ENCODE peak calls at places on chromosomes 13 and 19, in five cellular contexts. Y is body of pancreas, W is fibroblast of mammary gland, M is endothelial cell, V is Calu3. N is an unnamed sample.

GRCh38 chr13:80040977-80041310 is 300.0 kb downstream of the SPRY2 start:
- DNase-seq in Y (no peak), W (no peak), M (no peak), V (no peak), N (no peak)

GRCh38 chr13:65339236-65339635 is 1890.9 kb downstream of the PCDH9 start:
- DNase-seq in Y (no peak), W (no peak), M (no peak), V (no peak), N (no peak)

GRCh38 chr19:49761625-49762311 is 1.3 kb downstream of the TSKS start:
- DNase-seq in Y (peak), W (peak), M (peak), V (no peak), N (no peak)

GRCh38 chr13:33015275-33015674 is 948 bp upstream of the KL start:
- DNase-seq in Y (no peak), W (no peak), M (peak), V (no peak), N (no peak)

GRCh38 chr19:29771708-29772415 is 39.9 kb upstream of the CCNE1 start:
- DNase-seq in Y (peak), W (peak), M (peak), V (peak), N (no peak)

GRCh38 chr19:17513801-17514200 is 2.4 kb downstream of the PGLS start:
- DNase-seq in Y (no peak), W (no peak), M (no peak), V (no peak), N (no peak)

GRCh38 chr13:56352356-56352755 is 788.4 kb upstream of the PRR20A start:
- DNase-seq in Y (no peak), W (no peak), M (no peak), V (no peak), N (no peak)

GRCh38 chr13:88895261-88895941 is 1224.2 kb downstream of the SLITRK5 start:
- DNase-seq in Y (no peak), W (no peak), M (no peak), V (no peak), N (no peak)

GRCh38 chr19:47266401-47266885 is 8.2 kb upstream of the INAFM1 start:
- DNase-seq in Y (no peak), W (no peak), M (no peak), V (no peak), N (no peak)

GRCh38 chr13:77002590-77003190 is 10.8 kb downstream of the CLN5 start:
- DNase-seq in Y (peak), W (peak), M (no peak), V (no peak), N (no peak)

GRCh38 chr13:33487575-33488243 is 202.2 kb upstream of the STARD13 start:
- DNase-seq in Y (peak), W (peak), M (no peak), V (peak), N (no peak)

GRCh38 chr19:47704656-47705055 is 8.6 kb upstream of the EHD2 start:
- DNase-seq in Y (no peak), W (no peak), M (no peak), V (no peak), N (no peak)

GRCh38 chr13:99634672-99635071 is 133.4 kb downstream of the TM9SF2 start:
- DNase-seq in Y (no peak), W (no peak), M (no peak), V (no peak), N (no peak)

GRCh38 chr13:29435125-29435911 is 160.2 kb downstream of the SLC7A1 start:
- DNase-seq in Y (peak), W (peak), M (no peak), V (no peak), N (no peak)

GRCh38 chr13:44323754-44324153 is 49.9 kb upstream of the SERP2 start:
- DNase-seq in Y (no peak), W (no peak), M (no peak), V (no peak), N (no peak)

GRCh38 chr13:79525458-79525857 is 44.5 kb downstream of the NDFIP2 start:
- DNase-seq in Y (no peak), W (peak), M (no peak), V (no peak), N (no peak)

GRCh38 chr13:20689291-20689690 is 14.2 kb upstream of the IL17D start:
- DNase-seq in Y (no peak), W (no peak), M (no peak), V (no peak), N (no peak)

GRCh38 chr19:3061214-3062161 is 807 bp downstream of the TLE5 start:
- DNase-seq in Y (peak), W (no peak), M (no peak), V (peak), N (no peak)
- TF ChIP-seq CTCF in Y (no peak), W (peak), M (no peak), V (no peak), N (peak)

DNA sequence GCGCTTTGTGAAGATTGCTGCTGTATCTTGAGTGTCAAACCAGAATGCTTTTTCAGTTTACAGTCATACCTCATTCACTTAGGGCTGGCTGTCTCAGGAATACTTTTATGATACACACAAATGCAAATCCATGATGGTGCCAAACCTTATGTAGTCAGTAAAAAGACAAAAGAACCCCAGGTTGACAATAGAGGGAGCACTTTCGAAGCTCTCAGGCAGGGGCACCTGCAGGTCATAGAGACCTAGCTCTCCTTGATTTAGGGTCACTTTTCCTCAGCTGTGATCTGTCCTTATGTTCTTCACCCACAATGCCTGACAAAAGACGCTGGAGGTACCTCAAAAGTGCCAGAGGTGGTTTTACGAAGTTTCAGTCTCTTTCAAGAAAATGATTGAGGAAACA is 172.2 kb downstream of the DNAJC15 start:
- DNase-seq in Y (no peak), W (no peak), M (no peak), V (no peak), N (no peak)
- TF ChIP-seq CTCF in Y (no peak), W (peak), M (no peak), V (no peak), N (no peak)

DNA sequence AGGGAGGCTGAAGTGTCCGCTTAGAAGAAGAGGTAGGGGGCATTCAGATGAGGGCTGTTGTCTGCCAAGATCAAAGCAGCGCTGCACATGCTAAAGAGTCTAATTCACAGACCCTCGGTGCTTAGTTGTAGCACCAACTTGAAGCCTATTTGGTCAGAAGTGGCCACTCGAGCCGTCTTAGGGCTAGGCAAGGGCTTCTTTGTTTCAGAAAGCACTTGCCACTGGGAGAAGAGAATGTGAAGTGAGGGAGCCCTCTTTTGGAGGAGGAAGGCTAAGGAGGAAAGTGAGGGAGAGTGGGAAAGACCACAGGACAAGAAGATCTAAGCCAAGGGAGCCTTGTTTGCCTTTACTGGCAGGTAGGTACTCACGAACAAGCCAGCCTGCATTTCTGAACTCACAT is 313.4 kb upstream of the TMTC4 start:
- DNase-seq in Y (no peak), W (peak), M (peak), V (no peak), N (no peak)
- TF ChIP-seq CTCF in Y (peak), W (peak), M (no peak), V (no peak), N (peak)

GRCh38 chr19:973726-974563 is 10.2 kb upstream of the WDR18 start:
- DNase-seq in Y (no peak), W (no peak), M (no peak), V (no peak), N (no peak)

GRCh38 chr19:972281-972680 is 11.9 kb upstream of the WDR18 start:
- DNase-seq in Y (no peak), W (no peak), M (no peak), V (no peak), N (no peak)

GRCh38 chr19:971795-972194 is 12.3 kb upstream of the WDR18 start:
- DNase-seq in Y (no peak), W (no peak), M (no peak), V (no peak), N (no peak)

GRCh38 chr19:974564-975257 is 9.4 kb upstream of the WDR18 start:
- DNase-seq in Y (no peak), W (no peak), M (no peak), V (no peak), N (peak)

DNA sequence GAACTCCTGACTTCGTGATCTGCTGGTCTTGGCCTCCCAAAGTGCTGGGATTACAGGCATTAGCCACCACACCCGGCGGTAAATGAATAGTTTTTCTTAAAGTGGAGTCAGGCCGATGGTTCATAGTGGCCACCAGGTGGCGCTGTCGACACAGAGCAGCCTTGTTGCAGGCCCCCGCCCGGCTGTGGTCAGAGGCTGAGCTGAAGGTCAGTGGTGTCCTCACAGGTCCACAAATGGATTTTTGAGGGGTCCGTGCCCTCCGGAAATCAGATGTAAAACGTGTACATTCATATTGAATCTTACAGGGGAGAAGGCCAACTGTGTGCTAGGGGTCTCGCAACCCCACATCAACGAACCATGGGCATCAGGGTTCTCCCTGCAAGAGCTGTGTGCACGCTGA is 13.4 kb upstream of the WDR18 start:
- DNase-seq in Y (no peak), W (no peak), M (no peak), V (no peak), N (no peak)
- TF ChIP-seq CTCF in Y (peak), W (peak), M (peak), V (peak), N (peak)

DNA sequence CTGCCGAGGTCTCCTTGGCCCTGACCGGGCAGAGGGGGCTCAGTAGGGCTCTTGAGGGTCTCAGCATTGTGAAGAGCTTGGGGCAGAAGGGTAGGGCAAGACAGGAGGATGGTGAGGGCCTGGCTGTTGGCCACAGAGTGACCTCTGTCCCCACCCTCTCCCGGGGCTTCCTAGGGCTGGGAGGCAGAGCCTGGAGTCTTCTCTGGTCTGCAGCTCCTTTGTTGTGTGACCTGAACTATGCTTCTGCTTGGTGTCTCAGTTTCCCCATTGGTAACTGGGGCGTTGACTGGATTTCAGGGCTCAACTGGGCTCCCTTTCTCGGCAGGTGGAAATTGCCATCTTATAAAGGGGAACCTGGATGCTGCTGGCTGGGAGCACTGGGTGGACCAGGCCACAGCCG is 30.1 kb upstream of the PEPD start:
- DNase-seq in Y (no peak), W (no peak), M (no peak), V (no peak), N (peak)
- TF ChIP-seq CTCF in Y (no peak), W (no peak), M (no peak), V (no peak), N (no peak)

GRCh38 chr13:66689037-66689619 is 541.0 kb downstream of the PCDH9 start:
- DNase-seq in Y (no peak), W (peak), M (no peak), V (no peak), N (no peak)
- TF ChIP-seq CTCF in Y (no peak), W (peak), M (no peak), V (no peak), N (peak)

DNA sequence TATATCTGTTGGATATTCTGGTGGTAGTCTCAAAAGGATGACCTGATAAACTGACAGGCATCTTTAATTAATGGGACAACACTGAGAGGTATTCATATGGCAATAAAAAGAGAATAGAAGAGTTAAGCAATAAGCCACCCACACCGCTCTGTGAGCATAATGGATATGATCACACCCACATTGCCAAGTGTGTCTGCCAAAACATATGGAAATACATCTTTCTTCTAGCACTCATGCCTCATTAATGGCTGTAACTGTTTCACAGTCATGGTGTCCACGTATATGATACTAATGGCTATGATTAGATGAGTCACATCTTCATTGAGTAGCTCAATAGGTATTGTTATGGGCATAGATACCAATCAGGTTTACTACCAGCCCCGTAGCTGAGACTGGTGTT is 13.1 kb downstream of the IGFL3 start:
- DNase-seq in Y (no peak), W (no peak), M (no peak), V (no peak), N (no peak)
- TF ChIP-seq CTCF in Y (no peak), W (no peak), M (no peak), V (no peak), N (no peak)

GRCh38 chr13:27834095-27834494 is 41.8 kb downstream of the GSX1 start:
- DNase-seq in Y (no peak), W (no peak), M (no peak), V (no peak), N (no peak)

GRCh38 chr13:27835799-27836198 is 43.5 kb downstream of the GSX1 start:
- DNase-seq in Y (no peak), W (no peak), M (no peak), V (no peak), N (no peak)

DNA sequence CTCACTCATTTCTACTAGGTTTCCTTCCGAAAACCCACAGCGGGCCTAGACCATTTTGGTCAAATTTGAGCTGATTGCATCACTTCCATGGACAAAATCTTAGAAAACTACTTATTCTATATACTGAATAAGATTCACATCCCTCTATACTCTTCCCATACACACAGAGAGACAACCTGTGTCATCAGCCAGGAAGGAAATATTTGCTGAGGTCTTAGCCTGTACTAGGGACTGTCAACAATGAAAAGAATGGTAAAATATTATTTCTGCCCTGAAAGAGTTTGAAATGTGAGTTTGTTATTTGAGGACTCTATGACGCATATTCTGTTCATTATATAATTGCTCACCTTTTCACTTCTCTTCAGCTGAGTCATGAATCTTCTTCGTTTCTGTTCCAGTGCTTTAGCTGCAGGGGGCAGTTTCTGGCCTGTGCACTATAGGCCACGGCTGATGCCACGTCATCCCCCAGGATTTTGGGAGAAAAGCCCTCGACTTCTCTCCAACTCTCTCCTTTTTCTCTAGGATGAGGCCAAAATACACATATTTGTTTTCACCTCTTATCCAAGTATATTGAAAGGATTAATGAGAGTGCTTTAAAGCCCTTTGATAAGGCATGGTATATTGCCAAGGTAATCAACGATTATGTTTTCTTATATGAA is 47.7 kb downstream of the GSX1 start:
- DNase-seq in Y (no peak), W (no peak), M (no peak), V (no peak), N (no peak)
- TF ChIP-seq CTCF in Y (no peak), W (no peak), M (no peak), V (no peak), N (no peak)

GRCh38 chr13:36028359-36028758 is 102.8 kb downstream of the DCLK1 start:
- DNase-seq in Y (no peak), W (no peak), M (no peak), V (no peak), N (no peak)

GRCh38 chr13:36029171-36029570 is 102.0 kb downstream of the DCLK1 start:
- DNase-seq in Y (no peak), W (peak), M (no peak), V (no peak), N (no peak)

GRCh38 chr13:36031490-36031889 is 99.7 kb downstream of the DCLK1 start:
- DNase-seq in Y (no peak), W (peak), M (no peak), V (no peak), N (no peak)

GRCh38 chr13:36030670-36031331 is 100.4 kb downstream of the DCLK1 start:
- DNase-seq in Y (peak), W (peak), M (no peak), V (no peak), N (no peak)

DNA sequence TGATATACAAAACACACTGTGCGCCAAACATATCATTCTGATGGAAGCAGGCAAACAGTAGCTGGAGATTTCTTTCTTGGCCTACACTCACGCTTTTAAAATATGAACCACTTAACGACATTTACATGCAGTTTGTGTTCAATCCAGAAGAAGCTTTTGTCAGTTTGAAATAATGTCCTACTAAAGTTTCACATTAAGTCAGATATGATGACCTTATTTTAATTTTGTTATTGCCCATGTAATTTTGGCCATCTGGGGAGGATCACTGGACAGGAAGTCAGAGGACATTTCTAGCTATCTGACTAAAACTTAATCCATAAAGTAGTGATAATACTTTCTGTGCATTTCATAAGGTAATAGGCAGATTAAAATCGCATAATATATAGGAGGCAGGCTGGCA is 98.1 kb downstream of the DCLK1 start:
- DNase-seq in Y (no peak), W (no peak), M (no peak), V (no peak), N (no peak)
- TF ChIP-seq CTCF in Y (no peak), W (no peak), M (no peak), V (no peak), N (no peak)

N was measured in chondrocyte.